ENCODE peak calls at places on chromosomes 7 and 10, in ten cellular contexts. B, T, M, U, I, W, D, Y, F and S are unnamed samples.

GRCh38 chr7:132783824-132784223 is 207.6 kb upstream of the PLXNA4 start:
- DNase-seq in B (peak; percentile 67), T (no peak), M (no peak), U (no peak), I (no peak), W (no peak), D (no peak), Y (peak; percentile 31), F (no peak), S (no peak)

GRCh38 chr7:2016761-2017482 is 215.8 kb downstream of the MAD1L1 start:
- DNase-seq in B (no peak), T (no peak), M (no peak), U (no peak), I (no peak), W (no peak), D (peak; percentile 46), Y (no peak), F (peak; percentile 26), S (no peak)

GRCh38 chr7:4960363-4960762 is 1.4 kb upstream of the MMD2 start:
- DNase-seq in B (no peak), T (no peak), M (no peak), U (no peak), I (no peak), W (no peak), D (no peak), Y (no peak), F (no peak), S (no peak)

GRCh38 chr7:132053871-132054270 is 497.4 kb upstream of the PODXL start:
- DNase-seq in B (no peak), T (no peak), M (no peak), U (no peak), I (no peak), W (no peak), D (no peak), Y (no peak), F (no peak), S (no peak)

GRCh38 chr7:149725916-149726315 is 47.5 kb downstream of the ZNF467 start:
- DNase-seq in B (no peak), T (no peak), M (no peak), U (no peak), I (no peak), W (no peak), D (peak; percentile 61), Y (no peak), F (no peak), S (no peak)

GRCh38 chr10:44897049-44897448 is 14.1 kb upstream of the TMEM72 start:
- DNase-seq in B (no peak), T (no peak), M (no peak), U (no peak), I (no peak), W (no peak), D (no peak), Y (no peak), F (no peak), S (no peak)

GRCh38 chr7:5296627-5297226 is 14.0 kb downstream of the SLC29A4 start:
- DNase-seq in B (no peak), T (no peak), M (no peak), U (no peak), I (no peak), W (no peak), D (no peak), Y (peak; percentile 95), F (no peak), S (no peak)

GRCh38 chr7:84202855-84203254 is 8.3 kb upstream of the SEMA3A start:
- DNase-seq in B (no peak), T (no peak), M (no peak), U (no peak), I (no peak), W (no peak), D (no peak), Y (no peak), F (no peak), S (no peak)

GRCh38 chr10:62115321-62115720 is 153.3 kb downstream of the RTKN2 start:
- DNase-seq in B (no peak), T (no peak), M (no peak), U (no peak), I (no peak), W (no peak), D (no peak), Y (no peak), F (no peak), S (no peak)

GRCh38 chr10:3791974-3792633 is 7.1 kb upstream of the KLF6 start:
- DNase-seq in B (no peak), T (no peak), M (no peak), U (peak; percentile 17), I (no peak), W (no peak), D (no peak), Y (no peak), F (no peak), S (no peak)

GRCh38 chr7:93245525-93246432 is 13.6 kb downstream of the VPS50 start:
- DNase-seq in B (no peak), T (no peak), M (no peak), U (no peak), I (no peak), W (peak; percentile 21), D (no peak), Y (no peak), F (no peak), S (no peak)

GRCh38 chr7:133770863-133771492 is 356.2 kb upstream of the LRGUK start:
- DNase-seq in B (no peak), T (no peak), M (no peak), U (no peak), I (no peak), W (peak; percentile 68), D (no peak), Y (no peak), F (no peak), S (no peak)

GRCh38 chr7:88147949-88148348 is 71.9 kb downstream of the SRI start:
- DNase-seq in B (no peak), T (no peak), M (no peak), U (no peak), I (no peak), W (no peak), D (no peak), Y (no peak), F (no peak), S (no peak)

GRCh38 chr10:6776170-6776569 is 196.1 kb upstream of the PRKCQ start:
- DNase-seq in B (no peak), T (no peak), M (no peak), U (no peak), I (no peak), W (no peak), D (no peak), Y (no peak), F (no peak), S (no peak)

GRCh38 chr7:112789824-112790650 is at the start of gene TMEM168:
- DNase-seq in B (peak; percentile 80), T (peak; percentile 91), M (peak; percentile 30), U (no peak), I (peak; percentile 70), W (peak; percentile 63), D (peak; percentile 84), Y (peak; percentile 87), F (peak; percentile 83), S (peak; percentile 86)
- TF ChIP-seq POLR2A in B (peak; percentile 74), T (peak; percentile 76), M (no peak), U (peak; percentile 17), I (no peak), W (peak; percentile 50), D (peak; percentile 49), Y (peak; percentile 90), F (no peak), S (no peak)

DNA sequence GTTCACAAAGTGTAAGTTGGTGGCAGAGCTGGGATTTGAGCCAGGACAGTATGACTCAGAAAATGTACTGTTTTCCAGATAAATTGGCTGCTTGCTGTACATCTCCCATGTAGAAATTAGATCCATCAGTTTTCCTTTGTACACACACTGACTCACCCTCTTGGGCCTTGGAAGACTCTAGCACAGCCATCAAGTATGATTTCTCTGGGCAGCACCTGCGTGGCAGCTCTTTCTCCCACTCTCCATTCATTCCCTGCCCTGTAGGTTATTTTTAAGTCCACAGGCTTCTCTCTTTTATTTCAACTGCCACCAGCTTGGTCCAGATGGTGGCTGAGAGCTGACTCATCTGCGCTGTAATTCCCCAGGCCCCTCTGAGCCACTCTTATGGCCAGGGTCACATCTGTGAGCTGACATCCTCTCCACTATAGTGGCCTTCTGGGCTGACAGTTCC is 28.3 kb upstream of the SDK1 start:
- DNase-seq in B (peak; percentile 18), T (no peak), M (no peak), U (no peak), I (no peak), W (no peak), D (no peak), Y (no peak), F (no peak), S (no peak)
- TF ChIP-seq EP300 in B (no peak), T (no peak), M (no peak), U (no peak), I (no peak), W (no peak), D (no peak), Y (no peak), F (no peak), S (no peak)

DNA sequence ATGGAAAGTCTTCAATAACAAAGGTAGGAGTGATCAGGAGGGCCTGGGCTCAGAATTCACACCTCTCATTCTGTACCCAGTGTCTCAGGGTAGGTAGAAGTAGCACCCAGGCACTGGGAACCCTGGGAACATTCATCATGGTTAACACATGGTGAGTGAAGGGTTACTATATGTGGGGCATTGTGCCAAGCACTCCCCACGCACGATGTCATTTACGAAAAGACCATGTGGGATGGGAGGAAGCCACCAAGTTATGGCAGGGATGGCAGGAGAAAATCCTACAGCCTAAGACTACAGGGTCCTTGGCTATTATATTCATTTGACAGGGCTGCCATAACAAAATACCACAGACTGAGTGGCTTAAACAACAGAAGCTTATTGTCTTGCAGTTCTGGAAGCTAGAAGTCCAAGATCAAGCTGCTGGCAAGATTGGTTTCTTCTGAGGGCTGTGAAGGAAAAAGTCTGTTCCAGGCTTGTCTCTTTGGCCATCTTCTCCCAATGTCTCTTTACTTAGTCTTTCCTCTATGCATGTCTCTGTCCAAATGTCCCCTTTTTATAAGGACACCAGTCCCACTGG is 27.7 kb upstream of the DDIT4 start:
- DNase-seq in B (no peak), T (no peak), M (no peak), U (no peak), I (no peak), W (no peak), D (no peak), Y (no peak), F (no peak), S (no peak)
- H3K4me1 ChIP-seq in B (peaks cover 79% of the 10 kb centered on the region), T (peaks cover 71% of the 10 kb centered on the region), M (peaks cover 91% of the 10 kb centered on the region), U (peaks cover 100% of the 10 kb centered on the region), I (peaks cover 47% of the 10 kb centered on the region), W (peaks cover 94% of the 10 kb centered on the region), D (peaks cover 89% of the 10 kb centered on the region), Y (peaks cover 8% of the 10 kb centered on the region), F (peaks cover 99% of the 10 kb centered on the region), S (peaks cover 99% of the 10 kb centered on the region)

DNA sequence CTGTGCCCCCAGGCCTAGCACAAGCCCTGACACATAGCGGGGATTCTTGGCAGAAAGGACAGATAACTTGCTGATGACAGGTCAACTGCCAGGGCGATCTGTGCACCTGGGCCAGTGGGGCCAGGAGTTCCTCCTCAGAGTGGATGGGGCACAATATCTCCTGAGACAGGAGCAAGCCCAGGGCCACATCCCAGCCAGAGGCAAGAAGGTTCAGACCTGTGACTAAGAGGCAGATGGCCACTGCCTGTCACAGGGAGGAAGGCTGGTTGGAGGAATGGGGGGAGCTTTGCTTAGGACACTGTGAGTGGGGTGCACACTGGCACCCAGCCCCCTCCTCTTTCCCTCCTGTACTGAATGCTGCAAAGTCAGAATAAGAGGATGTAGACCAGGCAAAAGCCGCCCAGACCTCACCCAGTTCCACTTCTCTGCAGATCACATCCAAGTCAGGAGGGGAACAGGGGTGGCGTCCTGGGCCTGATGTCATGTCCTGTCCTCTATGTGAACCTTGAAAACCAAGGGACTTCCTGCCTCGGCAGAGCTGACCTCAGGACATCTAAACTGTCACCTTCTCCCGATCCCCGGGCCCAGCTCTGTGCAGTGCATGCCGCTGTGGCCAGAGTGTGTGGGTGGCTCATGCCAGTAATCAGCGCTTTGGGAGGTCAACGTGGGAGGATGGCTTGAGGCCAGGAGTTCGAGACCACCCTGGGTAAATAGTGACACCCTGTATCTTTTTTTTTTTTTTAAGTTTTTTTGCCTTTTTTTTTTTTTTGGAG is 1.3 kb downstream of the GUSB start:
- DNase-seq in B (no peak), T (peak; percentile 55), M (no peak), U (peak; percentile 93), I (no peak), W (no peak), D (peak; percentile 82), Y (no peak), F (peak; percentile 78), S (peak; percentile 27)
- TF ChIP-seq POLR2A in B (no peak), T (peak; percentile 41), M (no peak), U (no peak), I (no peak), W (no peak), D (no peak), Y (no peak), F (no peak), S (no peak)